ENCODE peak calls at places on chromosomes 16 and 17, in ten cellular contexts. One of them, this sample, is unnamed.

GRCh38 chr16:85321856-85322271 is 209.6 kb upstream of the CIBAR2 start:
- DNase-seq in heart right ventricle: peak; percentile 94
- DNase-seq in DND-41: no peak
- DNase-seq in cardiac muscle cell: peak; percentile 99
- DNase-seq in K562: peak; percentile 68
- DNase-seq in brain microvascular endothelial cell: peak; percentile 55
- DNase-seq in body of pancreas: peak; percentile 97
- DNase-seq in sigmoid colon: peak; percentile 97
- DNase-seq in effector memory CD4-positive, alpha-beta T cell: no peak
- DNase-seq in lower lobe of right lung: peak; percentile 89
- DNase-seq in this sample: peak; percentile 82

GRCh38 chr16:11583171-11583570 is 3.5 kb downstream of the LITAF start:
- DNase-seq in body of pancreas: no peak
- DNase-seq in DND-41: no peak
- DNase-seq in lower lobe of right lung: no peak
- DNase-seq in effector memory CD4-positive, alpha-beta T cell: no peak
- DNase-seq in sigmoid colon: no peak
- DNase-seq in heart right ventricle: no peak
- DNase-seq in cardiac muscle cell: peak; percentile 91
- DNase-seq in K562: no peak
- DNase-seq in brain microvascular endothelial cell: no peak
- DNase-seq in this sample: no peak

GRCh38 chr17:20059728-20060188 is 50.6 kb downstream of the SPECC1 start:
- DNase-seq in body of pancreas: no peak
- DNase-seq in sigmoid colon: no peak
- DNase-seq in lower lobe of right lung: no peak
- DNase-seq in effector memory CD4-positive, alpha-beta T cell: no peak
- DNase-seq in cardiac muscle cell: peak; percentile 11
- DNase-seq in brain microvascular endothelial cell: no peak
- DNase-seq in K562: peak; percentile 39
- DNase-seq in DND-41: no peak
- DNase-seq in heart right ventricle: no peak
- DNase-seq in this sample: no peak

GRCh38 chr17:73986641-73987177 is 216.8 kb upstream of the RPL38 start:
- DNase-seq in heart right ventricle: no peak
- DNase-seq in K562: no peak
- DNase-seq in lower lobe of right lung: peak; percentile 19
- DNase-seq in sigmoid colon: no peak
- DNase-seq in DND-41: no peak
- DNase-seq in effector memory CD4-positive, alpha-beta T cell: no peak
- DNase-seq in cardiac muscle cell: no peak
- DNase-seq in body of pancreas: no peak
- DNase-seq in brain microvascular endothelial cell: no peak
- DNase-seq in this sample: no peak

GRCh38 chr17:9979463-9979995 is 74.5 kb upstream of the RCVRN start:
- DNase-seq in K562: no peak
- DNase-seq in sigmoid colon: peak; percentile 51
- DNase-seq in body of pancreas: no peak
- DNase-seq in cardiac muscle cell: no peak
- DNase-seq in lower lobe of right lung: no peak
- DNase-seq in DND-41: no peak
- DNase-seq in brain microvascular endothelial cell: no peak
- DNase-seq in heart right ventricle: no peak
- DNase-seq in effector memory CD4-positive, alpha-beta T cell: no peak
- DNase-seq in this sample: no peak

GRCh38 chr17:21452377-21453143 is 76.4 kb downstream of the KCNJ12 start:
- DNase-seq in cardiac muscle cell: peak; percentile 87
- DNase-seq in effector memory CD4-positive, alpha-beta T cell: no peak
- DNase-seq in DND-41: no peak
- DNase-seq in brain microvascular endothelial cell: peak; percentile 59
- DNase-seq in body of pancreas: peak; percentile 78
- DNase-seq in lower lobe of right lung: peak; percentile 73
- DNase-seq in K562: peak; percentile 29
- DNase-seq in heart right ventricle: peak; percentile 50
- DNase-seq in sigmoid colon: peak; percentile 80
- DNase-seq in this sample: peak; percentile 10

GRCh38 chr17:71287246-71287828 is 833.5 kb upstream of the SOX9 start:
- DNase-seq in body of pancreas: no peak
- DNase-seq in K562: no peak
- DNase-seq in cardiac muscle cell: peak; percentile 22
- DNase-seq in heart right ventricle: no peak
- DNase-seq in DND-41: no peak
- DNase-seq in brain microvascular endothelial cell: no peak
- DNase-seq in sigmoid colon: no peak
- DNase-seq in effector memory CD4-positive, alpha-beta T cell: no peak
- DNase-seq in lower lobe of right lung: no peak
- DNase-seq in this sample: no peak

GRCh38 chr17:42779942-42780815 is at the start of gene WNK4:
- DNase-seq in cardiac muscle cell: peak; percentile 53
- DNase-seq in brain microvascular endothelial cell: no peak
- DNase-seq in K562: peak; percentile 98
- DNase-seq in DND-41: no peak
- DNase-seq in sigmoid colon: peak; percentile 57
- DNase-seq in lower lobe of right lung: no peak
- DNase-seq in effector memory CD4-positive, alpha-beta T cell: no peak
- DNase-seq in heart right ventricle: no peak
- DNase-seq in body of pancreas: no peak
- DNase-seq in this sample: no peak

DNA sequence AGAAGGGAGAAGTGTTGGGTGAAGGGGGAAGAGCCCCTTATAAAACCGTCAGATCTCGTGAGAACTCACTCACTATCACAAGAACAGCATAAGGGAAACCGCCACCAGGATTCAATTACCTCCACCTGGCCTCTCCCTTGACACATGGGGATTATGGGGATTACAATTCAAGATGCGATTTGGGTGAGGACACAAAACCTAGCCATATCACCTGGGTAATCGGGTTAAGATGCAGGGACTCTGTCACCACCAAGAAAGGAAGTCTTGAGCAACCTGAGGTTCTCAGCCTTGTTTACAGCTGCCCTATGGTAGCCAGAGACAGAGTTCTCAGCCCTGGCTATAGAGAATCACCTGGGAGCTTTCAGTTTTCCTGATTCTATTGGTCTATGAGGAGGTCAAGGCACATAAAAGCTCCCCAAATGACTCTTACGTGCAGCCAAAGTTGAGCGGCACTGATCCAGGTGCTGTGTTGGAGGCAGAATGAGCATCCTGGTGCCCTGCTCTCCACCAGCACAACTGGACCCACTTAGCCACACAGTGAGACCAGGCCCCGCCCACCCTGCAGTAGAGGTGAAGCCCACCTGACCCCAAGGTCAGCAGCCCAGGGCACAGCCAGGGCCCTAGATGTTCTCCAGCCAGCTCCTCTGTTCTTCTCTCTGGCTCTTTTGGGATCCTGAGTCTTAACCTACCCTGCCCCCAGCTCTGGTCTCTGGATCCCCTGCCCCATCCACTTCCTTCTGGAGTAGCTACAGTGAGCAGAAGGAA is 138.5 kb upstream of the CDH5 start:
- DNase-seq in lower lobe of right lung: no peak
- DNase-seq in brain microvascular endothelial cell: no peak
- DNase-seq in cardiac muscle cell: no peak
- DNase-seq in DND-41: no peak
- DNase-seq in heart right ventricle: no peak
- DNase-seq in effector memory CD4-positive, alpha-beta T cell: no peak
- DNase-seq in K562: no peak
- DNase-seq in body of pancreas: no peak
- DNase-seq in sigmoid colon: no peak
- DNase-seq in this sample: no peak
- H3K27me3 ChIP-seq in lower lobe of right lung: no peaks in the 10 kb centered on the region
- H3K27me3 ChIP-seq in brain microvascular endothelial cell: peaks cover 12% of the 10 kb centered on the region
- H3K27me3 ChIP-seq in cardiac muscle cell: peaks cover 2% of the 10 kb centered on the region
- H3K27me3 ChIP-seq in DND-41: peaks cover 2% of the 10 kb centered on the region
- H3K27me3 ChIP-seq in heart right ventricle: no peaks in the 10 kb centered on the region
- H3K27me3 ChIP-seq in effector memory CD4-positive, alpha-beta T cell: peaks cover 3% of the 10 kb centered on the region
- H3K27me3 ChIP-seq in K562: no peaks in the 10 kb centered on the region
- H3K27me3 ChIP-seq in body of pancreas: no peaks in the 10 kb centered on the region
- H3K27me3 ChIP-seq in sigmoid colon: no peaks in the 10 kb centered on the region
- H3K27me3 ChIP-seq in this sample: peaks cover 4% of the 10 kb centered on the region

GRCh38 chr17:2018716-2019490 is 6.2 kb downstream of the RTN4RL1 start:
- DNase-seq in heart right ventricle: no peak
- DNase-seq in brain microvascular endothelial cell: no peak
- DNase-seq in sigmoid colon: no peak
- DNase-seq in body of pancreas: no peak
- DNase-seq in DND-41: no peak
- DNase-seq in K562: no peak
- DNase-seq in effector memory CD4-positive, alpha-beta T cell: no peak
- DNase-seq in lower lobe of right lung: no peak
- DNase-seq in cardiac muscle cell: no peak
- DNase-seq in this sample: no peak

GRCh38 chr17:2020721-2021120 is 4.4 kb downstream of the RTN4RL1 start:
- DNase-seq in DND-41: no peak
- DNase-seq in body of pancreas: no peak
- DNase-seq in cardiac muscle cell: no peak
- DNase-seq in K562: no peak
- DNase-seq in effector memory CD4-positive, alpha-beta T cell: no peak
- DNase-seq in lower lobe of right lung: no peak
- DNase-seq in sigmoid colon: no peak
- DNase-seq in heart right ventricle: peak; percentile 46
- DNase-seq in brain microvascular endothelial cell: no peak
- DNase-seq in this sample: no peak

GRCh38 chr17:2016494-2016893 is 8.6 kb downstream of the RTN4RL1 start:
- DNase-seq in lower lobe of right lung: no peak
- DNase-seq in cardiac muscle cell: no peak
- DNase-seq in K562: no peak
- DNase-seq in DND-41: no peak
- DNase-seq in brain microvascular endothelial cell: no peak
- DNase-seq in heart right ventricle: no peak
- DNase-seq in body of pancreas: no peak
- DNase-seq in effector memory CD4-positive, alpha-beta T cell: no peak
- DNase-seq in sigmoid colon: no peak
- DNase-seq in this sample: no peak

GRCh38 chr17:2015314-2015713 is 9.8 kb downstream of the RTN4RL1 start:
- DNase-seq in body of pancreas: no peak
- DNase-seq in brain microvascular endothelial cell: no peak
- DNase-seq in lower lobe of right lung: no peak
- DNase-seq in effector memory CD4-positive, alpha-beta T cell: no peak
- DNase-seq in K562: no peak
- DNase-seq in sigmoid colon: no peak
- DNase-seq in heart right ventricle: no peak
- DNase-seq in cardiac muscle cell: no peak
- DNase-seq in DND-41: no peak
- DNase-seq in this sample: no peak

GRCh38 chr17:2017274-2017941 is 7.7 kb downstream of the RTN4RL1 start:
- DNase-seq in lower lobe of right lung: no peak
- DNase-seq in heart right ventricle: no peak
- DNase-seq in effector memory CD4-positive, alpha-beta T cell: no peak
- DNase-seq in cardiac muscle cell: no peak
- DNase-seq in sigmoid colon: no peak
- DNase-seq in body of pancreas: no peak
- DNase-seq in brain microvascular endothelial cell: no peak
- DNase-seq in DND-41: no peak
- DNase-seq in K562: no peak
- DNase-seq in this sample: no peak
- H3K27me3 ChIP-seq in lower lobe of right lung: peaks cover 14% of the 10 kb centered on the region
- H3K27me3 ChIP-seq in heart right ventricle: no peaks in the 10 kb centered on the region
- H3K27me3 ChIP-seq in effector memory CD4-positive, alpha-beta T cell: no peaks in the 10 kb centered on the region
- H3K27me3 ChIP-seq in cardiac muscle cell: no peaks in the 10 kb centered on the region
- H3K27me3 ChIP-seq in sigmoid colon: no peaks in the 10 kb centered on the region
- H3K27me3 ChIP-seq in body of pancreas: no peaks in the 10 kb centered on the region
- H3K27me3 ChIP-seq in brain microvascular endothelial cell: peaks cover 28% of the 10 kb centered on the region
- H3K27me3 ChIP-seq in DND-41: peaks cover 34% of the 10 kb centered on the region
- H3K27me3 ChIP-seq in K562: peaks cover 31% of the 10 kb centered on the region
- H3K27me3 ChIP-seq in this sample: peaks cover 22% of the 10 kb centered on the region

GRCh38 chr17:7479389-7480192 is at the start of gene ZBTB4:
- DNase-seq in sigmoid colon: peak; percentile 82
- DNase-seq in cardiac muscle cell: peak; percentile 49
- DNase-seq in DND-41: peak; percentile 64
- DNase-seq in body of pancreas: peak; percentile 63
- DNase-seq in effector memory CD4-positive, alpha-beta T cell: peak; percentile 59
- DNase-seq in heart right ventricle: peak; percentile 59
- DNase-seq in brain microvascular endothelial cell: no peak
- DNase-seq in K562: peak; percentile 64
- DNase-seq in lower lobe of right lung: peak; percentile 76
- DNase-seq in this sample: no peak

GRCh38 chr17:7486181-7486580 is 2.0 kb downstream of the POLR2A start:
- DNase-seq in effector memory CD4-positive, alpha-beta T cell: no peak
- DNase-seq in brain microvascular endothelial cell: no peak
- DNase-seq in lower lobe of right lung: no peak
- DNase-seq in body of pancreas: no peak
- DNase-seq in cardiac muscle cell: no peak
- DNase-seq in sigmoid colon: no peak
- DNase-seq in DND-41: no peak
- DNase-seq in heart right ventricle: no peak
- DNase-seq in K562: peak; percentile 29
- DNase-seq in this sample: peak; percentile 42

GRCh38 chr17:7484964-7485377 is 805 bp downstream of the POLR2A start:
- DNase-seq in brain microvascular endothelial cell: no peak
- DNase-seq in DND-41: no peak
- DNase-seq in lower lobe of right lung: no peak
- DNase-seq in heart right ventricle: no peak
- DNase-seq in sigmoid colon: no peak
- DNase-seq in K562: no peak
- DNase-seq in cardiac muscle cell: no peak
- DNase-seq in effector memory CD4-positive, alpha-beta T cell: no peak
- DNase-seq in body of pancreas: no peak
- DNase-seq in this sample: no peak

GRCh38 chr17:7484067-7484963 is at the start of gene POLR2A:
- DNase-seq in lower lobe of right lung: peak; percentile 98
- DNase-seq in DND-41: peak; percentile 97
- DNase-seq in cardiac muscle cell: peak; percentile 99
- DNase-seq in brain microvascular endothelial cell: peak; percentile 95
- DNase-seq in K562: peak; percentile 97
- DNase-seq in effector memory CD4-positive, alpha-beta T cell: peak; percentile 98
- DNase-seq in body of pancreas: peak; percentile 98
- DNase-seq in sigmoid colon: peak; percentile 100
- DNase-seq in heart right ventricle: peak; percentile 98
- DNase-seq in this sample: peak; percentile 92

GRCh38 chr17:7483238-7484066 is 714 bp upstream of the POLR2A start:
- DNase-seq in DND-41: peak; percentile 94
- DNase-seq in lower lobe of right lung: peak; percentile 93
- DNase-seq in brain microvascular endothelial cell: peak; percentile 91
- DNase-seq in K562: peak; percentile 94
- DNase-seq in effector memory CD4-positive, alpha-beta T cell: peak; percentile 89
- DNase-seq in cardiac muscle cell: peak; percentile 96
- DNase-seq in sigmoid colon: peak; percentile 99
- DNase-seq in body of pancreas: peak; percentile 97
- DNase-seq in heart right ventricle: peak; percentile 97
- DNase-seq in this sample: peak; percentile 44
- H3K27me3 ChIP-seq in DND-41: no peaks in the 10 kb centered on the region
- H3K27me3 ChIP-seq in lower lobe of right lung: no peaks in the 10 kb centered on the region
- H3K27me3 ChIP-seq in brain microvascular endothelial cell: no peaks in the 10 kb centered on the region
- H3K27me3 ChIP-seq in K562: no peaks in the 10 kb centered on the region
- H3K27me3 ChIP-seq in effector memory CD4-positive, alpha-beta T cell: no peaks in the 10 kb centered on the region
- H3K27me3 ChIP-seq in cardiac muscle cell: no peaks in the 10 kb centered on the region
- H3K27me3 ChIP-seq in sigmoid colon: no peaks in the 10 kb centered on the region
- H3K27me3 ChIP-seq in body of pancreas: no peaks in the 10 kb centered on the region
- H3K27me3 ChIP-seq in heart right ventricle: no peaks in the 10 kb centered on the region
- H3K27me3 ChIP-seq in this sample: no peaks in the 10 kb centered on the region

DNA sequence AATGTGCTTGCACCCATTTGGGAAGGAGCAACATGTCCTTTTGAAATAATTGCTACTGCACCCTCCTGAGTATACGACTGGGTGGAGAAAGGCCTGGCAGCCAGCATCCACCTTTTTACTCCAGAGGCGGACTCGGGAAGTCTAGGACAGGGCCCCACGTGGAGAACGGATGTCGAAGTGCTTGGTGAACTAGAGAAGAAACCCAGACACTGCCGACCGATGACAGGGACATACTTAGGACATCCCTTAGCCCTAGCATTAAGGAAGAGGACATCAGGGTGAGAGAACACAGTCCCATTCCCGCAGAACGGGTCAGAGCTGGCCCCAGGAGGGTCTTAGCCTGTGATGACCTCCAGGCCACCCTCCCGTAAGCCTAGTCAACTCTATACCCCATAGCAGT is 3.8 kb downstream of the YBX2 start:
- DNase-seq in lower lobe of right lung: no peak
- DNase-seq in body of pancreas: no peak
- DNase-seq in heart right ventricle: no peak
- DNase-seq in effector memory CD4-positive, alpha-beta T cell: no peak
- DNase-seq in DND-41: no peak
- DNase-seq in brain microvascular endothelial cell: no peak
- DNase-seq in cardiac muscle cell: no peak
- DNase-seq in sigmoid colon: no peak
- DNase-seq in K562: no peak
- DNase-seq in this sample: no peak
- H3K27me3 ChIP-seq in lower lobe of right lung: peaks cover 50% of the 10 kb centered on the region
- H3K27me3 ChIP-seq in body of pancreas: no peaks in the 10 kb centered on the region
- H3K27me3 ChIP-seq in heart right ventricle: peaks cover 53% of the 10 kb centered on the region
- H3K27me3 ChIP-seq in effector memory CD4-positive, alpha-beta T cell: no peaks in the 10 kb centered on the region
- H3K27me3 ChIP-seq in DND-41: peaks cover 39% of the 10 kb centered on the region
- H3K27me3 ChIP-seq in brain microvascular endothelial cell: peaks cover 60% of the 10 kb centered on the region
- H3K27me3 ChIP-seq in cardiac muscle cell: peaks cover 4% of the 10 kb centered on the region
- H3K27me3 ChIP-seq in sigmoid colon: peaks cover 18% of the 10 kb centered on the region
- H3K27me3 ChIP-seq in K562: no peaks in the 10 kb centered on the region
- H3K27me3 ChIP-seq in this sample: peaks cover 32% of the 10 kb centered on the region